ENCODE peak calls at places on chromosomes 13 and 19, in four cellular contexts. E is pancreas, S is cardiac muscle cell, B is H1. R is an unnamed sample. For H3K36me3, the result is how much of the 10 kb centered on the place peaks cover.

GRCh38 chr13:100880166-100880565 is 205.6 kb upstream of the TMTC4 start:
- DNase-seq in E (no peak), S (no peak), B (no peak), R (no peak)

GRCh38 chr13:109154546-109154945 is 525.1 kb downstream of the MYO16 start:
- DNase-seq in E (no peak), S (no peak), B (no peak), R (no peak)

GRCh38 chr19:50912727-50913716 is 1.8 kb upstream of the KLK4 start:
- DNase-seq in E (peak), S (no peak), B (no peak), R (no peak)

GRCh38 chr13:27905650-27906049 is 14.2 kb upstream of the PDX1 start:
- DNase-seq in E (no peak), S (no peak), B (no peak), R (no peak)

GRCh38 chr13:28492527-28493367 is 2.2 kb downstream of the FLT1 start:
- DNase-seq in E (no peak), S (no peak), B (no peak), R (no peak)

GRCh38 chr13:30362869-30363268 is 55.5 kb upstream of the KATNAL1 start:
- DNase-seq in E (no peak), S (peak), B (no peak), R (no peak)

GRCh38 chr13:34942732-34943674 is 933 bp downstream of the NBEA start:
- DNase-seq in E (peak), S (peak), B (peak), R (peak)

GRCh38 chr13:32278456-32278855 is 36.7 kb downstream of the ZAR1L start:
- DNase-seq in E (no peak), S (no peak), B (no peak), R (no peak)

GRCh38 chr19:51712461-51713081 is 11.2 kb downstream of the HAS1 start:
- DNase-seq in E (no peak), S (peak), B (peak), R (no peak)

GRCh38 chr19:11047856-11048255 is 41.4 kb upstream of the LDLR start:
- DNase-seq in E (no peak), S (no peak), B (no peak), R (no peak)

GRCh38 chr19:4889034-4889825 is 13.5 kb downstream of the ARRDC5 start:
- DNase-seq in E (no peak), S (peak), B (no peak), R (no peak)

GRCh38 chr19:6273701-6274601 is 5.8 kb downstream of the MLLT1 start:
- DNase-seq in E (peak), S (peak), B (no peak), R (peak)

GRCh38 chr19:6275170-6275744 is 4.5 kb downstream of the MLLT1 start:
- DNase-seq in E (no peak), S (no peak), B (no peak), R (no peak)

GRCh38 chr19:6272913-6273600 is 6.7 kb downstream of the MLLT1 start:
- DNase-seq in E (no peak), S (no peak), B (no peak), R (no peak)

GRCh38 chr19:6276447-6276846 is 3.3 kb downstream of the MLLT1 start:
- DNase-seq in E (no peak), S (peak), B (no peak), R (no peak)

DNA sequence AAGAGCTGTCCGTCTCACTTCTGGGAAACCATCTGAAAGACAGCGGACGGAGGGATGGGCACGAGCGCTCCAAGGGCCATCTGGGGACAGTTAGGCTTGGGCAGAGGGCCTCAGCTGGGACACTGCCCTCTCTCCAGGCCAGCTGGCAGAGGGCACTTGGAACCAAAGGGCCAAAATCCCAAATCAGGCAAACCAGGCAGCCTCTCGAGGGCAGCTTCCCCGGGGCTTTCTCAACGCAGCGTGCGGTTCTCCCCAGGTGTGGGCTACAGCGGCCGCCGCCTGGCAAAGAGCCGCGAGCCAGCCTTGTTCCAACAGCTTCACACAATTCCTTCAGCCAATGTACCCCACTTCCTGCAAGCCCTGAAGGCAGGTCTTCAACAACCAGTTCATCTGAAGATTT is 5.0 kb downstream of the MLLT1 start:
- DNase-seq in E (no peak), S (no peak), B (no peak), R (no peak)
- TF ChIP-seq CTCF in E (no peak), S (no peak), B (no peak), R (no peak)

DNA sequence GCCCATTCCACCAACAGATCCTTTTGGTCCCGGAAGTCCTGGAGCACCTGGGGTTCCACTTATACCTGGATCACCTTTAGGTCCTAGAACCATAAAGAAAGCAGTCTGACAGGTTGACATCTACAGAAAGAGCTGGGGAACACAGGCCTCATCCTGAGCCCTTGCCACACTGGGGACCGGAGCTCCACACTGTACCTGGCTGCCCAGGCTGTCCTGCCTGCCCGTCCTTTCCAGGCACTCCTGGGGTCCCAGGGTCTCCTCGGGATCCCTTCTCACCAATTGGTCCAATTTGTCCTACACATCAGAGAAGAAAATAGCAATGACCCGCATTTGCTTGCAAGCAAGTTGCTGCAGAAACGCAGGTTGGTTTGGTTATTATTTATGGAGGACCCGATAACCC is 130.5 kb downstream of the COL4A1 start:
- DNase-seq in E (no peak), S (no peak), B (no peak), R (no peak)
- H3K36me3 ChIP-seq in E (under half), S (under half), B (under half), R (half or more)

GRCh38 chr19:36973021-36973843 is 57.1 kb downstream of the ZNF568 start:
- DNase-seq in E (peak), S (peak), B (no peak), R (peak)

GRCh38 chr19:36973844-36974195 is 57.7 kb downstream of the ZNF568 start:
- DNase-seq in E (no peak), S (no peak), B (no peak), R (no peak)

GRCh38 chr19:36972594-36972993 is 56.5 kb downstream of the ZNF568 start:
- DNase-seq in E (no peak), S (no peak), B (no peak), R (no peak)
- TF ChIP-seq CTCF in E (no peak), S (no peak), B (no peak), R (no peak)

GRCh38 chr13:33678906-33679657 is 138.9 kb upstream of the RFC3 start:
- DNase-seq in E (peak), S (peak), B (no peak), R (peak)

GRCh38 chr13:33678084-33678483 is 139.9 kb upstream of the RFC3 start:
- DNase-seq in E (no peak), S (no peak), B (no peak), R (no peak)

GRCh38 chr13:33676045-33676699 is 141.8 kb upstream of the RFC3 start:
- DNase-seq in E (no peak), S (peak), B (no peak), R (no peak)

GRCh38 chr13:33676700-33677048 is 141.3 kb upstream of the RFC3 start:
- DNase-seq in E (peak), S (peak), B (no peak), R (peak)

GRCh38 chr13:33677215-33677614 is 140.7 kb upstream of the RFC3 start:
- DNase-seq in E (no peak), S (no peak), B (no peak), R (no peak)
- H3K36me3 ChIP-seq in E (under half), S (under half), B (under half), R (under half)

GRCh38 chr19:49686503-49687088 is 2.8 kb upstream of the ADM5 start:
- DNase-seq in E (no peak), S (no peak), B (no peak), R (no peak)
- TF ChIP-seq CTCF in E (no peak), S (no peak), B (no peak), R (no peak)

GRCh38 chr13:19998960-19999359 is 40.4 kb downstream of the ZMYM2 start:
- DNase-seq in E (no peak), S (no peak), B (no peak), R (no peak)
- H3K36me3 ChIP-seq in E (under half), S (under half), B (under half), R (under half)

GRCh38 chr19:55384576-55385235 is 614 bp upstream of the TMEM238 start:
- DNase-seq in E (no peak), S (no peak), B (peak), R (peak)

GRCh38 chr19:55385236-55385748 is 440 bp upstream of the RPL28 start:
- DNase-seq in E (peak), S (peak), B (peak), R (peak)

GRCh38 chr19:55383279-55383788 is 758 bp downstream of the TMEM238 start:
- DNase-seq in E (no peak), S (no peak), B (no peak), R (no peak)

GRCh38 chr19:55382522-55383054 is 1.5 kb downstream of the TMEM238 start:
- DNase-seq in E (no peak), S (no peak), B (no peak), R (no peak)

DNA sequence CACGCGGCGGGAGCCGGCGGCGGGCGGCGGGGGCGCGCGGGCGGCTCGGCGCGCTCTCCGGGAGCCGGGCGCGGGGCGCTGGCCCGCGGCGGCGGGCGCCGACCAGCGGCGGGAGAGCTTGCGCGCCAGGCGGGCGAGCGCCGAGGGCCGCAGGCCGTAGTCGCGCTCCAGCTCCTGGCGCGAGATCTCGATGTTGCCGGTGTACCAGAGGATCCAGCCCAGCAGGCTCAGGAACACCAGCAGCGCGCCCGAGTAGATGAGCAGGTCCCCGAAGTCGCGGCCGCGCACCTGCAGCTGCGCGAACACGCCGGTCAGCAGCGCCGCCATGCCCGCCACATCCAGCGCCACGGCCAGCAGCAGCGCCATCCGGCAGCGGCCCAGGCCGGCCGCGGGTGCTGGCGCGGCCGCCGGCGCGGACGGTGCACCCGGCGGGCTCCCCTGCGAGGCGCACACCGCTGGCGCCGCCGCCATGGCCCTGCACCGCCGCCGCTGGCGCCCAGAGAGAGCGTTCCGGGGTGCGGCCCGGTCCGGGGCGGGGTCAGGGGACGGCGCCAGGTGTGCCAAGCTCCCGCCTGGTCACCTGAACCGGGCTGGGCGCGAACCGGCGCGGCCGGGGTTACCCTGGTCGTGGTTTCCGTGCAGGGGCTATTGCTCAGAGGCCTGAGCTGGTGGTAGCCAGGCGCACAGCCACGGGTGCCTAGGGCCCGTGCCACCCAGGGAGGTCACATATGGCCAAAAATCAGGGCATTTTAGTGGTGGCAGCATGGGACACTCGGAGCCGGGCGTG is at the start of gene TMEM238:
- DNase-seq in E (peak), S (peak), B (peak), R (peak)
- TF ChIP-seq CTCF in E (no peak), S (no peak), B (no peak), R (no peak)

GRCh38 chr19:46367434-46367833 is 20.5 kb downstream of the PPP5C start:
- DNase-seq in E (peak), S (no peak), B (no peak), R (no peak)
- H3K36me3 ChIP-seq in E (under half), S (under half), B (under half), R (half or more)

GRCh38 chr13:71303144-71303543 is 563.9 kb downstream of the DACH1 start:
- DNase-seq in E (no peak), S (peak), B (no peak), R (no peak)
- TF ChIP-seq CTCF in E (no peak), S (peak), B (peak), R (no peak)